ENCODE peak calls at places on chromosomes 4 and X, in seven cellular contexts. V is HCT116, A is Panc1, U is HepG2, S is K562, E is upper lobe of left lung, G is GM12878. Z is an unnamed sample. For H3K9me3, the result is how much of the 10 kb centered on the place peaks cover.

GRCh38 chr4:37641352-37641751 is 44.8 kb downstream of the RELL1 start:
- ATAC-seq in V (no peak), A (no peak), E (no peak), U (no peak), G (no peak), S (no peak), Z (no peak)

GRCh38 chrX:123087326-123087725 is 96.8 kb upstream of the GRIA3 start:
- ATAC-seq in V (no peak), G (no peak), S (no peak), A (no peak), U (peak), E (peak), Z (no peak)

GRCh38 chr4:42008011-42008786 is 17.9 kb downstream of the SLC30A9 start:
- ATAC-seq in E (no peak), A (no peak), V (no peak), S (no peak), G (no peak), U (no peak), Z (no peak)

GRCh38 chr4:64144994-64145393 is 264.3 kb downstream of the TECRL start:
- ATAC-seq in A (no peak), U (no peak), E (no peak), V (no peak), S (no peak), G (no peak), Z (no peak)

GRCh38 chrX:1323315-1323714 is 13.3 kb upstream of the IL3RA start:
- ATAC-seq in E (peak), U (peak), A (peak), S (peak), G (peak), V (peak), Z (peak)

GRCh38 chr4:149711588-149711987 is 104.1 kb downstream of the IQCM start:
- ATAC-seq in G (no peak), U (no peak), E (no peak), V (no peak), S (no peak), A (no peak), Z (no peak)

GRCh38 chr4:75598390-75598789 is 31.9 kb downstream of the CDKL2 start:
- ATAC-seq in S (no peak), E (no peak), A (no peak), U (no peak), V (no peak), G (no peak), Z (no peak)

GRCh38 chr4:165360041-165360782 is 18.6 kb upstream of the CPE start:
- ATAC-seq in U (no peak), S (peak), V (no peak), E (no peak), A (no peak), G (no peak), Z (no peak)

GRCh38 chr4:125123710-125124109 is 191.0 kb upstream of the FAT4 start:
- ATAC-seq in S (no peak), G (no peak), U (no peak), E (no peak), A (no peak), V (no peak), Z (no peak)

GRCh38 chr4:125125256-125125655 is 189.5 kb upstream of the FAT4 start:
- ATAC-seq in E (no peak), V (no peak), G (no peak), S (no peak), U (no peak), A (no peak), Z (no peak)
- TF ChIP-seq POLR2AphosphoS5 in E (no peak), V (no peak), G (no peak), S (no peak), U (no peak), A (no peak), Z (no peak)

GRCh38 chr4:138935-139334 is 14.6 kb downstream of the ZNF718 start:
- ATAC-seq in S (no peak), G (no peak), U (no peak), E (no peak), V (no peak), A (no peak), Z (no peak)
- H3K9me3 ChIP-seq in S (under half), G (half or more), U (half or more), E (half or more), V (under half), A (half or more), Z (under half)

GRCh38 chr4:95513022-95513421 is 35.8 kb downstream of the UNC5C start:
- ATAC-seq in E (no peak), U (no peak), S (no peak), G (peak), V (no peak), A (no peak), Z (no peak)
- TF ChIP-seq POLR2AphosphoS5 in E (no peak), U (no peak), S (no peak), G (no peak), V (no peak), A (no peak), Z (no peak)

GRCh38 chr4:478373-478772 is 20.6 kb downstream of the ZNF721 start:
- ATAC-seq in U (no peak), G (no peak), V (no peak), S (no peak), E (no peak), A (no peak), Z (no peak)
- H3K9me3 ChIP-seq in U (under half), G (under half), V (under half), S (under half), E (under half), A (under half), Z (under half)

GRCh38 chr4:128600410-128600809 is 209.1 kb upstream of the JADE1 start:
- ATAC-seq in S (peak), V (no peak), E (no peak), G (no peak), A (peak), U (peak), Z (peak)

GRCh38 chr4:128601992-128602695 is 207.4 kb upstream of the JADE1 start:
- ATAC-seq in V (peak), U (no peak), E (no peak), S (peak), A (no peak), G (no peak), Z (peak)

GRCh38 chr4:128604840-128605239 is 204.7 kb upstream of the JADE1 start:
- ATAC-seq in S (no peak), E (no peak), A (no peak), G (no peak), V (no peak), U (no peak), Z (no peak)

GRCh38 chr4:128604204-128604603 is 205.3 kb upstream of the JADE1 start:
- ATAC-seq in G (no peak), E (no peak), V (no peak), S (no peak), A (no peak), U (no peak), Z (no peak)

DNA sequence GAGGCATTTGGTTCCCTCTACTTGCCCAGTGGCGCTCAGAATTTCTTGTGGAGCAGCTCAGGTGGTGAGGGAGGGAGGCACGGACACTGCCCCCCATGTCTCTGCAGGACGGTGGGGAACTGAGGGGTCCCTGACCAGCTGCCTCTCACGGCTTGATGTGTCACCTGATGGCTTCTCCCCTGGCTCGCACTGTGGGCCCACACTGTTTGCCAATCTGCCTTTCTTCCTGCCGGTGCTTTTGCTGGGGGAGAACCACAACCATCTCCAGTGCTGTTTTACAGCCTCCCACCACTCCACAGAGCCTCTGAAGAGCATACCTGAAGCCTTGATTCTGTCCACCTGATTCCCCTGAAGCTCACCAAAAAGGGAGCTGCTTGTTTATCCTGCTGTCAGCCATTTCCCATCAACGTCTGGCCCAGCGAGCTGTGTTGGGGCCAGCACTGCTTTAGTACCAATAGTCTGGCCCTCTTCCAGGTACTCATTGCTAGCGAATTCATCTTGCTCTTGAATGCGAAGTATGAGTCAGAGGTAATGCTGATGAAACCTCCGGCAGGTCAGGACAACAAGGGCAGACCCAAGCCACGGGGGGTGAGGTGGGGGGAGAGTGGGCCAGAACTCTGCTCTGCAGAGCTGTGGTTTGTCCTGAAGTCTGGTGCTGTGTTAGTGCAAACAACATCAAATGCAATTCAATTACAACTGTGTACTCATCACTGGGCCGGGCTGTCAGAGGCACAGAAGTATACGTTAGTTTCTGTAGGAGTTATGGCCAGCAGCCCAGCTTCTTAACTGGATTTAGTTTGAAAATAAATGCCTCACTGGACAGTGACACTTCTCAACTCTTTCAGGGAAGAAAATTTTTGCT is 208.3 kb upstream of the JADE1 start:
- ATAC-seq in S (peak), A (peak), G (peak), E (peak), V (peak), U (peak), Z (peak)
- TF ChIP-seq POLR2AphosphoS5 in S (no peak), A (peak), G (no peak), E (peak), V (peak), U (no peak), Z (peak)